ENCODE peak calls at places on chromosome 15, in six cellular contexts. Z is HTR-8/SVneo, Y is testis, D is AG04450, L is A549, O is NCI-H524. A is an unnamed sample.

GRCh38 chr15:39016706-39017105 is 452.1 kb upstream of the RASGRP1 start:
- DNase-seq in Z (no peak), Y (no peak), O (no peak), L (no peak), D (no peak), A (no peak)

GRCh38 chr15:90211440-90212168 is 10.5 kb downstream of the SEMA4B start:
- DNase-seq in Z (peak), O (no peak), D (no peak), L (peak), Y (no peak), A (no peak)

GRCh38 chr15:68113273-68113672 is 59.2 kb downstream of the PIAS1 start:
- DNase-seq in D (no peak), O (no peak), L (no peak), Y (no peak), Z (no peak), A (no peak)

GRCh38 chr15:38547255-38547997 is 17.2 kb downstream of the RASGRP1 start:
- DNase-seq in D (no peak), Z (no peak), Y (no peak), O (no peak), L (no peak), A (no peak)

GRCh38 chr15:74174216-74174965 is 881 bp downstream of the ISLR start:
- DNase-seq in Z (no peak), Y (peak), D (no peak), O (no peak), L (no peak), A (no peak)

GRCh38 chr15:68047826-68048225 is 6.3 kb upstream of the PIAS1 start:
- DNase-seq in L (no peak), Y (no peak), D (no peak), Z (no peak), O (no peak), A (no peak)

GRCh38 chr15:75198560-75199346 is 2.9 kb upstream of the C15orf39 start:
- DNase-seq in D (no peak), L (no peak), O (no peak), Z (peak), Y (no peak), A (no peak)

GRCh38 chr15:62462268-62462667 is 297.2 kb upstream of the C2CD4B start:
- DNase-seq in L (no peak), Y (no peak), O (no peak), D (no peak), Z (no peak), A (no peak)

GRCh38 chr15:59296181-59296617 is 76.5 kb downstream of the MYO1E start:
- DNase-seq in Z (no peak), D (peak), Y (no peak), L (no peak), O (no peak), A (no peak)

GRCh38 chr15:72339777-72340177 is 19.8 kb upstream of the CELF6 start:
- DNase-seq in O (peak), Y (no peak), Z (peak), L (peak), D (peak), A (no peak)

GRCh38 chr15:29687204-29687768 is 135.0 kb downstream of the TJP1 start:
- DNase-seq in Z (no peak), O (no peak), D (no peak), Y (peak), L (no peak), A (no peak)